ENCODE peak calls at places on chromosomes 2 and 18, in five cellular contexts. X is endodermal cell, S is lower lobe of right lung, O is OCI-LY7, Z is tibial nerve. D is an unnamed sample.

GRCh38 chr2:229874647-229875046 is 47.2 kb downstream of the TRIP12 start:
- DNase-seq in Z (no peak), S (no peak), O (no peak), X (no peak), D (no peak)

GRCh38 chr18:58787750-58788149 is 76.9 kb upstream of the ZNF532 start:
- DNase-seq in Z (no peak), S (no peak), X (no peak), O (no peak), D (no peak)

GRCh38 chr2:95344208-95344570 is 47.0 kb downstream of the KCNIP3 start:
- DNase-seq in S (no peak), O (no peak), Z (no peak), X (peak), D (no peak)

GRCh38 chr2:214077727-214078126 is 333.1 kb upstream of the VWC2L start:
- DNase-seq in S (no peak), Z (no peak), O (no peak), X (no peak), D (no peak)

GRCh38 chr2:17748745-17749144 is 4.9 kb downstream of the SMC6 start:
- DNase-seq in Z (no peak), O (no peak), S (no peak), X (no peak), D (no peak)

GRCh38 chr18:74539289-74539688 is 5.0 kb downstream of the CNDP1 start:
- DNase-seq in X (no peak), O (no peak), Z (no peak), S (no peak), D (no peak)

GRCh38 chr2:207765960-207766582 is 3.6 kb downstream of the FZD5 start:
- DNase-seq in O (no peak), Z (no peak), X (peak), S (no peak), D (no peak)

GRCh38 chr2:25023333-25023732 is 18.5 kb upstream of the EFR3B start:
- DNase-seq in Z (no peak), X (no peak), S (no peak), O (no peak), D (no peak)

GRCh38 chr2:5727242-5727641 is 35.1 kb downstream of the SOX11 start:
- DNase-seq in Z (no peak), S (no peak), X (no peak), O (no peak), D (no peak)

GRCh38 chr2:99451280-99451679 is 38.5 kb downstream of the REV1 start:
- DNase-seq in Z (no peak), S (no peak), O (no peak), X (no peak), D (no peak)

GRCh38 chr2:135055182-135055786 is 3.2 kb downstream of the RAB3GAP1 start:
- DNase-seq in O (no peak), S (no peak), X (no peak), Z (no peak), D (no peak)

GRCh38 chr2:233288663-233289062 is 19.0 kb upstream of the SAG start:
- DNase-seq in Z (no peak), X (no peak), S (no peak), O (no peak), D (no peak)

GRCh38 chr2:112085382-112085730 is 30.3 kb downstream of the TMEM87B start:
- DNase-seq in S (no peak), X (no peak), O (no peak), Z (no peak), D (no peak)

GRCh38 chr2:207082619-207083018 is 83.1 kb downstream of the KLF7 start:
- DNase-seq in X (no peak), Z (no peak), S (no peak), O (no peak), D (no peak)

GRCh38 chr2:73931531-73932500 is 5.1 kb downstream of the DGUOK start:
- DNase-seq in S (no peak), Z (no peak), O (no peak), X (no peak), D (no peak)

GRCh38 chr2:26429779-26430654 is 28.3 kb downstream of the DRC1 start:
- DNase-seq in Z (no peak), O (no peak), X (no peak), S (no peak), D (no peak)

GRCh38 chr2:75090770-75091515 is 108.4 kb downstream of the TACR1 start:
- DNase-seq in Z (no peak), O (no peak), S (no peak), X (no peak), D (no peak)

GRCh38 chr2:68732533-68732932 is 2.1 kb upstream of the ARHGAP25 start:
- DNase-seq in O (no peak), Z (no peak), S (no peak), X (no peak), D (no peak)

GRCh38 chr2:223055836-223056235 is 3.8 kb downstream of the KCNE4 start:
- DNase-seq in S (no peak), Z (no peak), X (no peak), O (no peak), D (no peak)

GRCh38 chr2:61605245-61605644 is 67.1 kb upstream of the XPO1 start:
- DNase-seq in S (no peak), X (no peak), O (no peak), Z (no peak), D (no peak)

GRCh38 chr2:219245148-219245898 is at the start of the genes GLB1L and STK16:
- DNase-seq in X (peak), S (peak), O (peak), Z (peak), D (peak)

GRCh38 chr2:172480301-172481218 is 53.2 kb downstream of the ITGA6 start:
- DNase-seq in Z (no peak), S (no peak), X (peak), O (no peak), D (no peak)

GRCh38 chr2:42261531-42262195 is 92.5 kb downstream of the EML4 start:
- DNase-seq in S (no peak), X (no peak), Z (no peak), O (no peak), D (no peak)

GRCh38 chr2:229485782-229486181 is 214.7 kb upstream of the PID1 start:
- DNase-seq in O (no peak), X (no peak), Z (no peak), S (no peak), D (no peak)

GRCh38 chr2:230824406-230824978 is 40.2 kb upstream of the ITM2C start:
- DNase-seq in S (no peak), O (peak), X (peak), Z (peak), D (peak)

GRCh38 chr2:171436307-171436706 is 2.3 kb downstream of the DCAF17 start:
- DNase-seq in S (no peak), Z (no peak), O (no peak), X (no peak), D (no peak)

GRCh38 chr18:59298871-59299270 is 19.6 kb downstream of the CPLX4 start:
- DNase-seq in Z (no peak), S (no peak), X (no peak), O (no peak), D (peak)

GRCh38 chr2:147110317-147110716 is 734.5 kb upstream of the ACVR2A start:
- DNase-seq in S (no peak), O (no peak), Z (no peak), X (no peak), D (no peak)

GRCh38 chr2:218166791-218167190 is at the start of gene CXCR1:
- DNase-seq in X (no peak), S (no peak), Z (no peak), O (peak), D (no peak)

GRCh38 chr2:3290655-3291054 is 87.0 kb downstream of the EIPR1 start:
- DNase-seq in X (no peak), Z (no peak), S (no peak), O (no peak), D (no peak)

GRCh38 chr2:138716183-138716582 is 64.0 kb downstream of the NXPH2 start:
- DNase-seq in X (peak), O (peak), S (no peak), Z (no peak), D (no peak)
- TF ChIP-seq CTCF in X (peak), O (peak), S (no peak), Z (no peak), D (no peak)

GRCh38 chr18:14074187-14074586 is 58.0 kb downstream of the ZNF519 start:
- DNase-seq in X (peak), S (no peak), Z (no peak), O (peak), D (no peak)
- TF ChIP-seq CTCF in X (peak), S (no peak), Z (no peak), O (peak), D (no peak)

DNA sequence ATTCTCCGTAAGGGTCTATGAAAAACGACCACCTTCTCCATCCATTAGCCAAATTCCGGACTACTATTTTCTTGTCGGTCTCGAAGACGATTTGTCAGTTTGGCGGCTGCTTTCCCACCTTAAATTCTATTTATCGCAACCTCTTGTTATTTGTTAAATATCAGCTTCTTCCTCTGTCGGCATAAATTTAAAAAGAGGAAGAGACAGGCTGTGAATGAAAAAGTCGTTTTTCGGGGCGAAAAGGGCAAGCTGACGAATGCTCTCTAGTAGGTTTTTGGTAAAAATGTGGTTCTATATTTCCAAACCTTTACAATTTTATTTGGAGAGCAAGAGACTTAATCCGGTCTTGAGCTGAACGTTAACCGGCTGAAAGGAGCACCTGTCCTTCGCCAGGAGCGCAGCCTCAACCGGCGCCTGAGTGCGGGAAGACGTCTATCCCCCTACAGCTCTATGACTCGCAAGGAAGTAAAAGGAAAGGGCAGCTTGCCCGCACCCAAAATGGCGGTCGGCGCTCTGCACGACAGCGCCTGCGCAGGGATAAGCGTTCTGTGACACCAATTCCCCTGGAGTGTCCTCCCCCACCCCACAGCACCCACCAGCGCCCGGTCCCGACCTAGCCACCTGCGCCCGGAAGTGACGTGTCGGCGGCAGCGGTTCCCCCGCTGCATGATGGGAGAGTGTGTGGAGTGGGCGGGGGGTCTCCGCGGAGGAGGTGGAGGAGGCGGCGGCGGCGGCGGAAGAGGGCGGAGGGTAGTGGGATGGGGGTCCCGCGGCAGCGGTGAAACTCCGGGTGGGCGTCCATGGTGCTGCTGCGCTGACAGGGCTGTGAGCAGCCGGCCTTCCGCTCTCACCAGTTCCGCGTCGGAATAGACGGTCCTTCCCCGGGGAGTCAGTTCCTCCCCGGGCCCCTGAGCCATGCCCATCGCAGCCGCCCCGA is at the start of gene AFTPH:
- DNase-seq in X (peak), S (peak), Z (peak), O (peak), D (peak)
- TF ChIP-seq CTCF in X (no peak), S (no peak), Z (no peak), O (no peak), D (no peak)

GRCh38 chr2:200888719-200889625 is at the start of the genes NIF3L1 and PPIL3:
- DNase-seq in O (peak), S (peak), Z (peak), X (peak), D (peak)
- TF ChIP-seq CTCF in O (peak), S (no peak), Z (no peak), X (peak), D (no peak)

DNA sequence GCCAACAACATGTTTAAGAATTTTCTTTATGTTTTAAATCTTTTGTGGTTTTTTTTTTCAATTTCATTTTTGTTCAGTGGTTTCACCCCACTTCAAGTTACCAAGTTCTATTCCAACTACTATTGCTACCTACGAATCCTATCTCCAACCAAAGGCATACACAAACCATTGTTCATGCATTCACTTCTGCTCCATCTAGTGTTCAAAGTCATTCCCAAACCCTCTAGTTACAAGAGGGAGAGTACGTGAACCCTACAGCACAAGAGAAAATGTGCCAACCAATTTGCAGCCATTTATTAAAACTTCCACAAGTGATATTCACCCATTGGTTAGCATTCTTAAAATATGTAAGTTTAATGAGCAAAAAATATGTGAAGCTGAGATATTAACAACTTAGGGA is 295.1 kb upstream of the KYNU start:
- DNase-seq in X (no peak), Z (no peak), S (no peak), O (no peak), D (no peak)
- TF ChIP-seq CTCF in X (peak), Z (no peak), S (no peak), O (peak), D (peak)

DNA sequence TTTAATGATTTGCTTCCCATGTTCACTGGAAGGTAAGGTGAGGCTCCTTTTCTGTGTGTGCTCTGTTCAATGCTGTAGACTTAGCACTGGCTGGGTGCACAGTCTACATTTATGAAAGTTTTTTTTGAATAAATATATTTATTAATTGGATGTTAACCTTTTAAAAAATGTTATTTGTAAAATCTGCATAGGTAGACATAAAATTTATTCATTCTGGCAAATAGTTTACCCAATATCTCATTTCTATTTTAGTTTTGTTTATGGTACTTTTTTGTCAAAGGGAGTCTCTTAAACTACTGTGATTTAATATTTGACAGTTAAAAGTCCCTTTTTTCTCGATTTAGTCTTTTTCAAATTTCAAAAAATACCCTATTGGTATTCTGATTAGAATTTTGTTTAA is 19.9 kb downstream of the CDKL4 start:
- DNase-seq in X (no peak), Z (no peak), S (no peak), O (no peak), D (no peak)
- TF ChIP-seq CTCF in X (no peak), Z (no peak), S (no peak), O (no peak), D (no peak)

GRCh38 chr2:52818958-52819357 is 948.6 kb upstream of the CHAC2 start:
- DNase-seq in O (no peak), S (no peak), Z (no peak), X (no peak), D (no peak)

DNA sequence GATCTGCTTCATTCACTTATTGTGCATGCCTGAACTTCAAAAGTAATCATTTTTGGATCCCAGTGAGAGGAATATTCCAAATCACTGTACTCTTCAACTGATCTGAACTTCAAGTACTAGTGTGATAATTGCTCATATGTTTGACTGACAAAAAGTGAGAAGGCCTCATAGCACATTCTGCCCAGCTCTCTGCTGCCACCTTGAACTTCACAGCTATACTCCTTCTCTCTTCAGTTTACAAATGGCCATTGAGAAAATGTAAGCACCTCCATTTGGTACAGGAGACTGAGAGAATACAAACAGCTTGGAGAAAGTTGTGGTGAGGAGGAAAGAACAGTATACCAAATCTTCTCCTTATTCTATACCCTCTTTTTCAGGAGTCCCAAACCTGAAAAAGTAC is 946.0 kb upstream of the CHAC2 start:
- DNase-seq in S (no peak), O (no peak), X (no peak), Z (no peak), D (no peak)
- TF ChIP-seq CTCF in S (peak), O (peak), X (peak), Z (no peak), D (peak)

GRCh38 chr18:27008575-27008974 is 143.1 kb upstream of the AQP4 start:
- DNase-seq in Z (no peak), O (no peak), X (no peak), S (no peak), D (no peak)

GRCh38 chr18:27004056-27004829 is 138.7 kb upstream of the AQP4 start:
- DNase-seq in O (peak), Z (no peak), X (no peak), S (no peak), D (no peak)

GRCh38 chr18:27007880-27008279 is 142.4 kb upstream of the AQP4 start:
- DNase-seq in O (no peak), X (no peak), Z (no peak), S (no peak), D (no peak)

GRCh38 chr18:27009293-27009692 is 143.8 kb upstream of the AQP4 start:
- DNase-seq in Z (no peak), O (no peak), S (no peak), X (no peak), D (no peak)

DNA sequence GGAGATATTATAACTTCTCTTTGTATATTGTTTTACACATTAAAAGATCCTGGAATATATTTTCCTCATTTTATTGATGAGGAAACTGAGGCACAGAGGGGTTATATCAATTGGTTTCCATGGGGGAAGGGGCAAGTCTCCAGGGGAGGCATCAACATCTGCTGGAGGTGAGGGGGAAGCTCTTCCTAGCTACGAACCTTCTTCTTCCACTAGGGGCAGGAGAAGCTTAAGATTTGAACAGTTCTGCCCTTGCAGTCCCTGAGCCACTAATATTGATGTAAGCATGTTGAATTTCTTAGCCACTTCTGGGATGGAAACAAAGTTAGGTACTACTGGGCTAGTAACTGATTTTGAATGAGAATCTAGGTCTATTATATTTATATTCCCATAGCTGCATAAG is 140.1 kb upstream of the AQP4 start:
- DNase-seq in S (no peak), Z (no peak), O (peak), X (peak), D (no peak)
- TF ChIP-seq CTCF in S (no peak), Z (no peak), O (peak), X (peak), D (peak)